ENCODE peak calls at places on chromosomes 2 and 18, in five cellular contexts. Z is tibial artery; M is lower lobe of right lung; I is brain microvascular endothelial cell; N is CD8-positive, alpha-beta T cell. C is an unnamed sample. For H3K36me3, the result is how much of the 10 kb centered on the place peaks cover.

GRCh38 chr18:2494921-2495320 is 76.4 kb downstream of the METTL4 start:
- DNase-seq in Z (no peak), I (no peak), N (no peak), M (no peak), C (no peak)

GRCh38 chr2:96930351-96931015 is 55.9 kb downstream of the FAM178B start:
- DNase-seq in M (no peak), I (no peak), N (no peak), Z (no peak), C (no peak)

GRCh38 chr2:48948400-48949110 is 193.0 kb upstream of the LHCGR start:
- DNase-seq in I (no peak), M (no peak), N (no peak), Z (no peak), C (no peak)

GRCh38 chr2:48601349-48601748 is 16.3 kb upstream of the GTF2A1L start:
- DNase-seq in N (no peak), Z (no peak), I (peak), M (no peak), C (peak)

GRCh38 chr2:161729-162128 is 102.1 kb downstream of the SH3YL1 start:
- DNase-seq in I (no peak), M (no peak), Z (no peak), N (no peak), C (no peak)

GRCh38 chr2:31401580-31401979 is 13.0 kb downstream of the XDH start:
- DNase-seq in I (peak), Z (no peak), M (no peak), N (no peak), C (peak)

GRCh38 chr2:182366625-182367024 is 60.2 kb downstream of the PDE1A start:
- DNase-seq in M (no peak), N (no peak), Z (peak), I (no peak), C (no peak)

GRCh38 chr2:179898873-179899272 is 37.5 kb upstream of the ZNF385B start:
- DNase-seq in I (peak), Z (no peak), M (no peak), N (no peak), C (peak)

GRCh38 chr2:187453078-187453641 is 5.1 kb upstream of the CALCRL start:
- DNase-seq in N (no peak), I (no peak), M (no peak), Z (no peak), C (peak)

GRCh38 chr2:57465967-57466366 is 580.6 kb upstream of the VRK2 start:
- DNase-seq in N (no peak), M (no peak), I (no peak), Z (no peak), C (no peak)

GRCh38 chr18:23970161-23971153 is 44.1 kb upstream of the TTC39C start:
- DNase-seq in Z (no peak), I (no peak), M (no peak), N (peak), C (no peak)

GRCh38 chr2:166017208-166017607 is 63.6 kb upstream of the TTC21B start:
- DNase-seq in Z (no peak), N (no peak), I (no peak), M (no peak), C (peak)

GRCh38 chr2:138503652-138504051 is 2.1 kb downstream of the SPOPL start:
- DNase-seq in I (no peak), N (no peak), M (no peak), Z (no peak), C (peak)

GRCh38 chr2:188527701-188528100 is 236.0 kb downstream of the GULP1 start:
- DNase-seq in Z (no peak), I (no peak), M (no peak), N (no peak), C (no peak)

GRCh38 chr2:23662941-23663729 is 263.8 kb downstream of the ATAD2B start:
- DNase-seq in M (no peak), I (no peak), N (no peak), Z (no peak), C (no peak)

GRCh38 chr2:168490916-168491605 is 35.0 kb downstream of the CERS6 start:
- DNase-seq in I (no peak), Z (no peak), M (no peak), N (no peak), C (no peak)

GRCh38 chr2:55232863-55233657 is 572 bp downstream of the RPS27A start:
- DNase-seq in Z (peak), N (peak), M (peak), I (no peak), C (peak)

GRCh38 chr2:31294230-31294629 is 60.3 kb downstream of the EHD3 start:
- DNase-seq in I (no peak), N (no peak), Z (no peak), M (no peak), C (no peak)

GRCh38 chr2:31386648-31387047 is 27.9 kb downstream of the XDH start:
- DNase-seq in M (no peak), Z (no peak), I (no peak), N (no peak), C (peak)

GRCh38 chr2:53252115-53252514 is 515.5 kb upstream of the CHAC2 start:
- DNase-seq in I (peak), Z (no peak), N (no peak), M (no peak), C (peak)

GRCh38 chr2:153477096-153477555 is 1.4 kb downstream of the RPRM start:
- DNase-seq in N (no peak), I (no peak), Z (no peak), M (no peak), C (no peak)

GRCh38 chr2:208280933-208281332 is 14.9 kb downstream of the PIKFYVE start:
- DNase-seq in N (no peak), I (peak), Z (no peak), M (no peak), C (peak)

GRCh38 chr2:118535818-118536212 is 311.6 kb downstream of the EN1 start:
- DNase-seq in Z (no peak), N (no peak), M (no peak), I (no peak), C (no peak)

GRCh38 chr18:7822435-7823425 is 255.6 kb downstream of the PTPRM start:
- DNase-seq in Z (no peak), I (peak), M (no peak), N (no peak), C (no peak)

GRCh38 chr18:76348267-76349066 is 146.6 kb downstream of the ZNF516 start:
- DNase-seq in I (no peak), Z (no peak), N (no peak), M (no peak), C (peak)

GRCh38 chr2:49265471-49265870 is 111.2 kb upstream of the FSHR start:
- DNase-seq in M (no peak), Z (no peak), N (no peak), I (no peak), C (no peak)

GRCh38 chr2:229634574-229635185 is 79.7 kb downstream of the DNER start:
- DNase-seq in I (no peak), Z (no peak), M (no peak), N (no peak), C (no peak)

GRCh38 chr2:112031473-112031872 is 23.6 kb upstream of the TMEM87B start:
- DNase-seq in Z (peak), M (no peak), I (no peak), N (no peak), C (no peak)

GRCh38 chr2:239393401-239393940 is 7.3 kb downstream of the HDAC4 start:
- DNase-seq in I (no peak), M (peak), Z (no peak), N (no peak), C (no peak)

GRCh38 chr2:23541453-23542334 is 156.7 kb downstream of the KLHL29 start:
- DNase-seq in Z (no peak), I (no peak), M (no peak), N (no peak), C (no peak)

GRCh38 chr18:49875155-49875554 is 61.8 kb upstream of the ACAA2 start:
- DNase-seq in M (no peak), I (no peak), N (no peak), Z (no peak), C (no peak)

GRCh38 chr2:120432976-120433815 is 87.3 kb downstream of the INHBB start:
- DNase-seq in N (no peak), I (no peak), M (no peak), Z (no peak), C (no peak)

GRCh38 chr18:74682141-74682997 is 84.7 kb downstream of the ZNF407 start:
- DNase-seq in Z (no peak), N (no peak), I (no peak), M (no peak), C (no peak)

GRCh38 chr2:230684222-230685164 is 28.1 kb upstream of the CAB39 start:
- DNase-seq in N (no peak), Z (no peak), I (no peak), M (no peak), C (peak)

GRCh38 chr2:176148758-176149483 is 2.4 kb upstream of the HOXD4 start:
- DNase-seq in I (no peak), N (no peak), Z (no peak), M (no peak), C (no peak)

GRCh38 chr2:231626449-231626848 is 33.8 kb downstream of the TEX44 start:
- DNase-seq in M (no peak), N (no peak), Z (no peak), I (no peak), C (peak)

GRCh38 chr2:25309402-25309801 is 32.3 kb downstream of the DNMT3A start:
- DNase-seq in N (peak), Z (peak), M (no peak), I (peak), C (peak)

GRCh38 chr2:45840481-45840880 is 189.0 kb downstream of the PRKCE start:
- DNase-seq in M (no peak), Z (no peak), N (no peak), I (no peak), C (no peak)
- TF ChIP-seq CTCF in M (no peak), Z (no peak), N (no peak), I (no peak), C (no peak)

DNA sequence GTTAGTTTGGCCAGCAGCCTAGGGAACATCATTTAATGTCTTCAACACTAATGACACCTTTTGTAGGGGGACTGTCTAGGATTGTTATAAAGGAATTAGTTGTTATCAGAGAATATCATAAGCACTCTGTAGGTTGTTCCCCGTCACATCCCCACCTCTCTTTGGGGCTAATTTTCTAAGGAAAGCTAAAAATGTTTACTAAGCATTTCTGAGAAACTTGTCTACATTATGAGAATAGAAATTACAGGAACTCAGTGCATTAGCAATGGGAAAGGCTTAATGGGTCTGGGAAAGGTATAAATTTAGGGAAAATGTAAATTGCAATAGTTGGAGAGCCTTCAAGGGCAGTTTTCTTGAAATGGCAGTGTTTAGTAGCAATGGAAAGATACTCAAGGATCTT is 257.2 kb upstream of the NRP2 start:
- DNase-seq in N (no peak), M (no peak), Z (no peak), I (no peak), C (no peak)
- H3K36me3 ChIP-seq in N (under half), M (under half), Z (under half), I (under half), C (under half)

DNA sequence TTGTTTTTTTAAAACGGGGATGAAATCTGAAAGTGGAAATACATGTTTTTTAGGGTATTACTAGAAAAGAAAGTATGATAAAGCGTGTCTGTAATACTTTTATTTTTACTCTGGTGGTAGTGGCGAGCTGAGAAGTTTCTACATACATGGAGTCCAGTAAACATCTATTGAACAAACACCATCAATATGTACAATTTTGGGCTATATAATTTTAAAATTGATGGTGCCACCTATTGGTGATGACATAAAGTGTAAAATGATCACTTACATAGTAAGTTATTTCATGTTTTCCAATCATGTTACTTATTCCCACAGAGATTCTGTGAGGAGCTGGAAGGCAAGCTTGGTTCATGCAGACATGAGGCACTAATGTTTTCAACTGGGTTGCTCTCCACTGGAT is 31.5 kb upstream of the NFE2L2 start:
- DNase-seq in M (no peak), I (no peak), N (no peak), Z (no peak), C (peak)
- TF ChIP-seq CTCF in M (peak), I (peak), N (peak), Z (peak), C (peak)

GRCh38 chr2:151439127-151439526 is 29.4 kb downstream of the RIF1 start:
- DNase-seq in I (no peak), M (no peak), N (no peak), Z (no peak), C (no peak)

GRCh38 chr2:151438506-151438905 is 28.8 kb downstream of the RIF1 start:
- DNase-seq in M (no peak), I (no peak), N (no peak), Z (no peak), C (no peak)

GRCh38 chr2:151437630-151438029 is 27.9 kb downstream of the RIF1 start:
- DNase-seq in Z (no peak), M (no peak), I (peak), N (peak), C (peak)
- H3K36me3 ChIP-seq in Z (half or more), M (half or more), I (under half), N (under half), C (half or more)

GRCh38 chr2:20609349-20609994 is 41.4 kb downstream of the HS1BP3 start:
- DNase-seq in N (no peak), I (peak), M (peak), Z (peak), C (peak)
- TF ChIP-seq CTCF in N (no peak), I (peak), M (no peak), Z (no peak), C (no peak)

DNA sequence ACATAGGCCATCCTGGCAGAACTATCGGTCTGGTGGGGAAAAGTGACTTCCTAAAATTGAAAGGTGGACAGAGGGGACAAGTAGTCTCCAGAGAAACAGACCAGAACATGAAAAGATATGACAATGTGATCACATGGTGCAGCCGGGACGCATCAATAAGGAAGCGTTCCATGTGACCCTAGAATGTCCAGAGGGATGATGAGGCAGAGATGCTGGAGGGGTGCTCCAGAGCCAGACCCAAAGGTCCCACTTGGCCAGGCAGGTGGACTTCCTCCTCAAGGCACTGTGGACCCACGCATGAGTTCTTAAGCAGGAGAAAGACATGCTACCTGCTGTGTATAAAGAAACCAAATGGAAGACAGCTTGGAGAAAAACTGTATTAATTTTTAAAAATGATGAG is 50.2 kb downstream of the CDH2 start:
- DNase-seq in I (no peak), N (no peak), Z (no peak), M (no peak), C (no peak)
- H3K36me3 ChIP-seq in I (under half), N (under half), Z (under half), M (under half), C (under half)

GRCh38 chr2:110818767-110819481 is 86.6 kb downstream of the ACOXL start:
- DNase-seq in N (no peak), M (no peak), Z (no peak), I (no peak), C (peak)
- TF ChIP-seq CTCF in N (no peak), M (no peak), Z (no peak), I (peak), C (peak)

C was measured in PC-3.